ENCODE peak calls at places on chromosomes 2 and 18, in seven cellular contexts. I, W, Q, O, D, C and A are unnamed samples.

GRCh38 chr2:15941970-15942710 is 1.8 kb downstream of the MYCN start:
- DNase-seq in I (no peak), W (peak; percentile 7), Q (peak; percentile 37), O (no peak), D (no peak), C (peak; percentile 20), A (peak; percentile 27)

GRCh38 chr18:79890638-79891037 is 60.8 kb downstream of the SLC66A2 start:
- DNase-seq in I (no peak), W (no peak), Q (no peak), O (no peak), D (no peak), C (no peak), A (no peak)

GRCh38 chr2:122830157-122830556 is 1074.7 kb downstream of the TSN start:
- DNase-seq in I (no peak), W (no peak), Q (no peak), O (no peak), D (no peak), C (no peak), A (no peak)

GRCh38 chr2:98444436-98445166 is at the start of gene INPP4A:
- DNase-seq in I (peak; percentile 87), W (peak; percentile 88), Q (peak; percentile 92), O (peak; percentile 92), D (peak; percentile 70), C (no peak), A (no peak)

GRCh38 chr2:36965751-36966369 is 476 bp downstream of the STRN start:
- DNase-seq in I (peak; percentile 73), W (peak; percentile 54), Q (peak; percentile 57), O (no peak), D (no peak), C (no peak), A (no peak)

GRCh38 chr2:67996772-67997527 is 65.9 kb downstream of the C1D start:
- DNase-seq in I (no peak), W (no peak), Q (no peak), O (no peak), D (no peak), C (no peak), A (no peak)

GRCh38 chr2:174969091-174969734 is 36.0 kb downstream of the CHN1 start:
- DNase-seq in I (peak; percentile 13), W (no peak), Q (no peak), O (no peak), D (no peak), C (no peak), A (no peak)

GRCh38 chr2:223647258-223647952 is 45.2 kb upstream of the SCG2 start:
- DNase-seq in I (no peak), W (no peak), Q (no peak), O (no peak), D (no peak), C (no peak), A (no peak)

GRCh38 chr18:3664563-3665178 is 214.7 kb downstream of the TGIF1 start:
- DNase-seq in I (peak; percentile 91), W (peak; percentile 29), Q (no peak), O (no peak), D (no peak), C (no peak), A (no peak)

GRCh38 chr18:49645836-49646235 is 84.0 kb downstream of the LIPG start:
- DNase-seq in I (no peak), W (peak; percentile 6), Q (no peak), O (no peak), D (no peak), C (no peak), A (no peak)

GRCh38 chr2:203849010-203849409 is 18.6 kb upstream of the CTLA4 start:
- DNase-seq in I (no peak), W (no peak), Q (no peak), O (no peak), D (no peak), C (no peak), A (no peak)

GRCh38 chr2:119155633-119156032 is 2.9 kb downstream of the C1QL2 start:
- DNase-seq in I (no peak), W (no peak), Q (no peak), O (no peak), D (no peak), C (no peak), A (no peak)

GRCh38 chr2:198374375-198375072 is 570.1 kb downstream of the PLCL1 start:
- DNase-seq in I (peak; percentile 85), W (peak; percentile 89), Q (peak; percentile 38), O (peak; percentile 14), D (no peak), C (peak; percentile 38), A (no peak)

GRCh38 chr2:72112981-72113846 is 34.4 kb downstream of the CYP26B1 start:
- DNase-seq in I (no peak), W (no peak), Q (no peak), O (no peak), D (no peak), C (no peak), A (no peak)

GRCh38 chr2:144650886-144651285 is 131.0 kb upstream of the ZEB2 start:
- DNase-seq in I (no peak), W (no peak), Q (no peak), O (no peak), D (no peak), C (no peak), A (no peak)

GRCh38 chr2:20614201-20615045 is 36.5 kb downstream of the HS1BP3 start:
- DNase-seq in I (no peak), W (no peak), Q (peak; percentile 69), O (no peak), D (no peak), C (no peak), A (no peak)

GRCh38 chr2:10243926-10244270 is 58.8 kb upstream of the HPCAL1 start:
- DNase-seq in I (no peak), W (no peak), Q (no peak), O (no peak), D (no peak), C (no peak), A (no peak)

GRCh38 chr2:28163627-28164279 is 228.9 kb upstream of the FOSL2 start:
- DNase-seq in I (no peak), W (peak; percentile 47), Q (no peak), O (no peak), D (no peak), C (no peak), A (no peak)

GRCh38 chr2:217960351-217960750 is 42.4 kb downstream of the TNS1 start:
- DNase-seq in I (no peak), W (no peak), Q (no peak), O (no peak), D (no peak), C (no peak), A (no peak)